ENCODE peak calls at places on chromosomes 2 and 18, in eight cellular contexts. G is sciatic nerve; M is HEK293T; A is stimulated activated CD4-positive, alpha-beta T cell treated with anti-CD3 and anti-CD28 coated beads, Interleukin-4, amount 100 ng/mL, for 48 hours; V is HTR-8/SVneo; K is uterus; S is GM20000; Q is LoVo. N is an unnamed sample.

GRCh38 chr2:110713508-110714362 is 18.6 kb upstream of the ACOXL start:
- DNase-seq in A (no peak), G (no peak), V (no peak), S (no peak), K (no peak), Q (peak; percentile 57), M (no peak), N (no peak)

GRCh38 chr2:97740590-97741182 is 27.3 kb downstream of the ZAP70 start:
- DNase-seq in G (no peak), M (peak; percentile 85), A (no peak), V (peak; percentile 71), S (peak; percentile 87), Q (peak; percentile 71), K (no peak), N (peak; percentile 52)

GRCh38 chr2:41706261-41706660 is 341.6 kb upstream of the PKDCC start:
- DNase-seq in V (no peak), G (no peak), S (no peak), K (no peak), M (no peak), Q (no peak), A (no peak), N (no peak)

GRCh38 chr2:241573741-241574140 is 15.2 kb downstream of the BOK start:
- DNase-seq in A (no peak), S (no peak), V (no peak), Q (no peak), M (no peak), K (no peak), G (no peak), N (no peak)

GRCh38 chr18:39602112-39602511 is 2036.5 kb upstream of the CELF4 start:
- DNase-seq in S (no peak), K (no peak), Q (no peak), G (no peak), V (no peak), A (no peak), M (no peak), N (no peak)

GRCh38 chr2:110768591-110768990 is 36.2 kb downstream of the ACOXL start:
- DNase-seq in A (no peak), Q (no peak), V (no peak), M (no peak), S (no peak), K (no peak), G (no peak), N (no peak)

GRCh38 chr2:121721926-121722325 is 14.7 kb downstream of the NIFK start:
- DNase-seq in A (no peak), V (peak; percentile 50), K (no peak), S (no peak), G (no peak), Q (no peak), M (no peak), N (peak; percentile 14)

GRCh38 chr2:216635701-216636541 is 2.7 kb downstream of the IGFBP2 start:
- DNase-seq in A (no peak), M (no peak), Q (no peak), K (no peak), V (no peak), G (no peak), S (no peak), N (peak; percentile 59)

GRCh38 chr2:231991664-231992063 is 30.2 kb downstream of the DIS3L2 start:
- DNase-seq in M (no peak), S (no peak), Q (no peak), K (no peak), G (no peak), V (peak; percentile 39), A (no peak), N (peak; percentile 41)

GRCh38 chr2:181471227-181471626 is 14.0 kb downstream of the ITGA4 start:
- DNase-seq in G (no peak), Q (no peak), K (no peak), S (no peak), M (no peak), A (no peak), V (no peak), N (no peak)

GRCh38 chr2:205024822-205025518 is 479.7 kb downstream of the PARD3B start:
- DNase-seq in V (peak; percentile 70), K (peak; percentile 39), S (no peak), G (no peak), Q (peak; percentile 67), M (peak; percentile 26), A (peak; percentile 9), N (peak; percentile 42)

GRCh38 chr18:35371412-35372195 is 5.5 kb downstream of the ZNF396 start:
- DNase-seq in K (no peak), S (no peak), Q (no peak), A (no peak), M (no peak), V (no peak), G (no peak), N (no peak)